ENCODE peak calls at places on chromosomes 5 and 9, in six cellular contexts. Z is hepatocyte, V is A549, C is IMR-90, S is transverse colon, W is OCI-LY7. R is an unnamed sample. For H3K9me3 and H3K4me1, the result is how much of the 10 kb centered on the place peaks cover.

GRCh38 chr5:161847447-161847846 is 473 bp upstream of the GABRA1 start:
- DNase-seq in C (no peak), V (no peak), Z (no peak), S (no peak), W (no peak), R (no peak)

GRCh38 chr9:126720661-126721530 is 83.9 kb upstream of the ZBTB43 start:
- DNase-seq in S (no peak), Z (no peak), V (no peak), W (no peak), C (no peak), R (peak)

GRCh38 chr5:154146409-154146808 is 44.1 kb upstream of the GALNT10 start:
- DNase-seq in Z (no peak), W (no peak), C (no peak), V (no peak), S (no peak), R (no peak)

GRCh38 chr5:74622122-74622521 is 18.4 kb downstream of the ENC1 start:
- DNase-seq in Z (no peak), W (no peak), S (no peak), C (no peak), V (no peak), R (no peak)

GRCh38 chr5:176624916-176625315 is 5.4 kb downstream of the SNCB start:
- DNase-seq in V (no peak), C (no peak), Z (no peak), W (no peak), S (no peak), R (no peak)

GRCh38 chr5:136375920-136376319 is 10.6 kb upstream of the TRPC7 start:
- DNase-seq in S (no peak), C (no peak), W (no peak), Z (no peak), V (no peak), R (no peak)

GRCh38 chr5:82641362-82641988 is 363.3 kb upstream of the RPS23 start:
- DNase-seq in Z (peak), W (peak), C (peak), V (peak), S (peak), R (no peak)

GRCh38 chr5:74631088-74631960 is 9.2 kb downstream of the ENC1 start:
- DNase-seq in Z (no peak), S (no peak), C (peak), V (peak), W (peak), R (peak)

GRCh38 chr5:168985454-168985853 is 315.5 kb downstream of the SLIT3 start:
- DNase-seq in S (no peak), Z (no peak), C (no peak), W (no peak), V (no peak), R (no peak)

GRCh38 chr5:88677943-88678779 is 204.8 kb downstream of the MEF2C start:
- DNase-seq in C (no peak), S (no peak), Z (no peak), V (no peak), W (no peak), R (no peak)

GRCh38 chr5:77832938-77833337 is 56.8 kb upstream of the TBCA start:
- DNase-seq in S (no peak), V (no peak), C (no peak), W (no peak), Z (no peak), R (no peak)

GRCh38 chr5:158880514-158881001 is 219.2 kb downstream of the EBF1 start:
- DNase-seq in W (peak), C (no peak), V (no peak), Z (no peak), S (no peak), R (no peak)

GRCh38 chr9:76634356-76635054 is 129.7 kb upstream of the PCA3 start:
- DNase-seq in W (no peak), Z (peak), V (no peak), C (peak), S (no peak), R (no peak)

GRCh38 chr5:120073722-120074121 is 390.4 kb upstream of the PRR16 start:
- DNase-seq in Z (no peak), V (no peak), C (no peak), S (no peak), W (no peak), R (no peak)

GRCh38 chr5:38532165-38532669 is 24.2 kb downstream of the LIFR start:
- DNase-seq in Z (no peak), C (no peak), W (no peak), V (no peak), S (no peak), R (no peak)

GRCh38 chr9:134218230-134218629 is 53.9 kb upstream of the RNU6ATAC start:
- DNase-seq in C (no peak), W (no peak), Z (no peak), S (no peak), V (no peak), R (no peak)

GRCh38 chr5:5383461-5383860 is 39.0 kb upstream of the ICE1 start:
- DNase-seq in C (no peak), V (no peak), Z (no peak), S (no peak), W (no peak), R (no peak)

GRCh38 chr9:124267271-124267807 is 9.6 kb downstream of the NEK6 start:
- DNase-seq in S (peak), Z (no peak), C (peak), W (peak), V (peak), R (no peak)

GRCh38 chr9:3237121-3237520 is 288.7 kb downstream of the RFX3 start:
- DNase-seq in S (no peak), W (no peak), Z (no peak), V (no peak), C (no peak), R (no peak)

GRCh38 chr5:75568202-75568601 is 43.1 kb upstream of the ANKDD1B start:
- DNase-seq in S (no peak), C (no peak), W (no peak), V (no peak), Z (no peak), R (no peak)

GRCh38 chr5:4366628-4367027 is 771.0 kb downstream of the IRX1 start:
- DNase-seq in C (no peak), Z (no peak), W (no peak), V (no peak), S (no peak), R (no peak)

GRCh38 chr9:120932086-120932818 is 5.7 kb upstream of the TRAF1 start:
- DNase-seq in S (no peak), Z (no peak), C (no peak), W (peak), V (no peak), R (no peak)

GRCh38 chr5:57976506-57976905 is 483.4 kb downstream of the PLK2 start:
- DNase-seq in V (no peak), Z (no peak), W (no peak), S (no peak), C (no peak), R (no peak)

GRCh38 chr5:141656396-141656795 is 5.2 kb upstream of the FCHSD1 start:
- DNase-seq in Z (no peak), S (no peak), V (no peak), W (no peak), C (no peak), R (no peak)

GRCh38 chr9:133275105-133276000 is at the start of gene ABO:
- DNase-seq in S (peak), W (no peak), C (no peak), V (no peak), Z (peak), R (no peak)

GRCh38 chr9:137126786-137127185 is 12.2 kb upstream of the GRIN1 start:
- DNase-seq in W (peak), Z (no peak), C (no peak), V (no peak), S (no peak), R (no peak)

GRCh38 chr5:9094582-9094981 is 451.3 kb downstream of the SEMA5A start:
- DNase-seq in S (no peak), Z (no peak), C (peak), W (no peak), V (no peak), R (no peak)

GRCh38 chr5:9099681-9100080 is 446.2 kb downstream of the SEMA5A start:
- DNase-seq in V (no peak), Z (no peak), W (no peak), S (no peak), C (no peak), R (no peak)

GRCh38 chr5:9104576-9105339 is 441.1 kb downstream of the SEMA5A start:
- DNase-seq in Z (no peak), W (no peak), C (peak), V (no peak), S (no peak), R (no peak)

GRCh38 chr5:9098990-9099389 is 446.9 kb downstream of the SEMA5A start:
- DNase-seq in Z (no peak), S (no peak), W (no peak), V (no peak), C (no peak), R (no peak)
- H3K9me3 ChIP-seq in Z (under half), S (under half), W (under half), V (under half), C (under half), R (under half)

GRCh38 chr5:96427823-96428222 is 5.2 kb downstream of the PCSK1 start:
- DNase-seq in S (no peak), V (no peak), W (no peak), Z (peak), C (peak), R (no peak)

GRCh38 chr5:96431376-96432244 is 1.4 kb downstream of the PCSK1 start:
- DNase-seq in Z (no peak), W (no peak), S (no peak), V (no peak), C (peak), R (no peak)

GRCh38 chr5:96433066-96433447 is at the start of gene PCSK1:
- DNase-seq in W (no peak), V (no peak), S (no peak), C (no peak), Z (no peak), R (no peak)

GRCh38 chr5:96434201-96434645 is 1.2 kb upstream of the PCSK1 start:
- DNase-seq in S (peak), C (peak), Z (peak), W (peak), V (peak), R (peak)

GRCh38 chr5:96432245-96433065 is 593 bp downstream of the PCSK1 start:
- DNase-seq in V (no peak), C (no peak), S (no peak), W (no peak), Z (peak), R (no peak)
- H3K4me3 ChIP-seq in V (no peak), C (no peak), S (no peak), W (no peak), Z (no peak), R (no peak)

GRCh38 chr9:38686923-38687322 is 33.0 kb downstream of the FAM240B start:
- DNase-seq in Z (no peak), V (no peak), S (no peak), C (no peak), W (no peak), R (no peak)
- H3K4me1 ChIP-seq in Z (under half), V (half or more), S (under half), C (under half), W (under half), R (under half)

DNA sequence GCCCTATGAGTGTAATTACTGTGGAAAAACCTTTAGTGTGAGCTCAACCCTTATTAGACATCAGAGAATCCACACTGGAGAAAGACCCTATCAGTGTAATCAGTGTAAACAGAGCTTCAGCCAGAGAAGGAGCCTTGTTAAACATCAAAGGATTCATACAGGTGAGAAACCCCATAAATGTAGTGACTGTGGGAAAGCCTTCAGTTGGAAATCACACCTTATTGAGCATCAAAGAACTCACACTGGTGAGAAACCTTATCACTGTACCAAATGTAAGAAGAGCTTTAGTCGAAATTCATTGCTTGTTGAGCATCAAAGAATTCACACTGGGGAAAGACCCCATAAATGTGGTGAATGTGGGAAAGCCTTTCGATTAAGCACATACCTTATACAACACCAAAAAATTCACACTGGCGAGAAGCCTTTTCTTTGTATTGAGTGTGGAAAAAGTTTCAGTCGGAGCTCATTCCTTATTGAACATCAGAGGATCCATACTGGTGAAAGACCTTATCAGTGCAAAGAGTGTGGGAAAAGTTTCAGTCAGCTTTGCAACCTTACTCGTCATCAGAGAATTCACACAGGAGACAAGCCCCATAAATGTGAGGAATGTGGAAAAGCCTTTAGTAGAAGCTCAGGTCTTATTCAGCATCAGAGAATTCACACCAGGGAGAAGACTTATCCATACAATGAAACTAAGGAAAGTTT is 9.9 kb downstream of the ZNF189 start:
- DNase-seq in V (no peak), S (no peak), C (no peak), W (no peak), Z (no peak), R (no peak)
- H3K9me3 ChIP-seq in V (half or more), S (half or more), C (half or more), W (under half), Z (half or more), R (half or more)

GRCh38 chr9:131289301-131290038 is at the start of gene PLPP7:
- DNase-seq in C (peak), V (no peak), Z (no peak), W (no peak), S (peak), R (no peak)
- H3K4me3 ChIP-seq in C (peak), V (no peak), Z (no peak), W (no peak), S (peak), R (no peak)

DNA sequence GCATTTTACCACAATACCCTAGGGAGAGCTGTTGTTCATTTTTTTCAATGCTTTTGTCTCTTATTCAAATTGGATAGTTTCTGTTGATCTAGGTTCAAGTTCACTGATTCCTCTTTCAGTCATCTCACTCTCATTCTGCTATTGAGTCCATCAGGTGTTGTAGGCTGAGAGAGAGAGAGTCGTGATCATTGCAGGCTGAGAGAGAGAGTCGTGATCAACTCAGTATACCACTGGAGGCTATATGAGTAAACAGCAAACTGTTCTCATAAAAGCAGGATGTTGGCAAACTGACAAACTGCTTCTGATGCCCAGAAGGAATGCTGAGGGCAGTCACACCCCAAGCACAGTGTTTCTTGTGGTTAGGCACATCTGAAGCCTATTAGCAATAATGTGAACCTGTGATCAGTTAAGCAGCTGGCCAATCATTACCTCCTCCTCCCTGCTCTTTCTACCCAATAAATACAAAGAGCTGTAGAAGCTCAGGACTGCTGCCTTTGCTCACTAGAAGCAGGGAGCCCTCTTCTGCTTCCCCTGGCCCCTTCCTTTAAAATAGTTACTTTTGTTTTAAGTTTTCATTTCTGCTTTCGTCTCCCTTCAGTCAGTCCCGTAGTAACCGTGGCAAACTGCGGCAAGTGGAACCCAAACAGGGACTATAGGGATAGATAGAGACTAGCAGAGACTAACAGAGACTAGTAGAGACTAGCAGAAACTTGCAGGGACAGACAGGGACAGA is 476.1 kb upstream of the ACO1 start:
- DNase-seq in S (no peak), C (no peak), V (no peak), Z (no peak), W (no peak), R (no peak)
- H3K4me1 ChIP-seq in S (under half), C (under half), V (under half), Z (under half), W (under half), R (under half)